ENCODE peak calls at places on chromosome 13, in four cellular contexts. G is gastrocnemius medialis, K is HCT116, J is ovary. U is an unnamed sample.

GRCh38 chr13:48292650-48293049 is 10.9 kb upstream of the RB1 start:
- DNase-seq in G (no peak), K (no peak), J (no peak), U (no peak)

GRCh38 chr13:45691667-45692066 is 10.5 kb upstream of the CBY2 start:
- DNase-seq in G (no peak), K (no peak), J (no peak), U (no peak)

GRCh38 chr13:25109341-25109740 is 13.4 kb downstream of the PABPC3 start:
- DNase-seq in G (no peak), K (no peak), J (no peak), U (no peak)

GRCh38 chr13:59112375-59112774 is 1051.4 kb downstream of the DIAPH3 start:
- DNase-seq in G (peak; percentile 19), K (no peak), J (no peak), U (peak; percentile 11)

GRCh38 chr13:27088619-27089018 is 83.0 kb downstream of the USP12 start:
- DNase-seq in G (no peak), K (no peak), J (no peak), U (no peak)

GRCh38 chr13:62767473-62767872 is 1351.8 kb upstream of the PCDH20 start:
- DNase-seq in G (no peak), K (no peak), J (no peak), U (no peak)

GRCh38 chr13:97502691-97503090 is 68.7 kb downstream of the RAP2A start:
- DNase-seq in G (no peak), K (no peak), J (no peak), U (no peak)

GRCh38 chr13:51025245-51025872 is 85.7 kb downstream of the C13orf42 start:
- DNase-seq in G (no peak), K (no peak), J (no peak), U (no peak)

GRCh38 chr13:98941536-98941935 is 36.3 kb downstream of the DOCK9 start:
- DNase-seq in G (no peak), K (no peak), J (no peak), U (no peak)

GRCh38 chr13:80783926-80784325 is 443.0 kb upstream of the SPRY2 start:
- DNase-seq in G (no peak), K (no peak), J (no peak), U (no peak)

GRCh38 chr13:75666646-75667351 is 30.7 kb downstream of the LMO7 start:
- DNase-seq in G (peak; percentile 61), K (no peak), J (no peak), U (no peak)

GRCh38 chr13:95741584-95742563 is 64.9 kb downstream of the DNAJC3 start:
- DNase-seq in G (no peak), K (no peak), J (no peak), U (no peak)

GRCh38 chr13:99383511-99383921 is 76.3 kb upstream of the GPR183 start:
- DNase-seq in G (no peak), K (no peak), J (no peak), U (no peak)

GRCh38 chr13:40983269-40983668 is 35.8 kb downstream of the ELF1 start:
- DNase-seq in G (no peak), K (no peak), J (no peak), U (no peak)

GRCh38 chr13:100014621-100015020 is 33.0 kb downstream of the ZIC2 start:
- DNase-seq in G (no peak), K (no peak), J (no peak), U (no peak)

GRCh38 chr13:40910324-40911050 is 108.6 kb downstream of the ELF1 start:
- DNase-seq in G (no peak), K (no peak), J (no peak), U (no peak)

GRCh38 chr13:19984430-19985218 is 26.1 kb downstream of the ZMYM2 start:
- DNase-seq in G (no peak), K (peak; percentile 12), J (no peak), U (no peak)

GRCh38 chr13:48783181-48783630 is 129.5 kb downstream of the CYSLTR2 start:
- DNase-seq in G (peak; percentile 71), K (no peak), J (peak; percentile 54), U (peak; percentile 69)

DNA sequence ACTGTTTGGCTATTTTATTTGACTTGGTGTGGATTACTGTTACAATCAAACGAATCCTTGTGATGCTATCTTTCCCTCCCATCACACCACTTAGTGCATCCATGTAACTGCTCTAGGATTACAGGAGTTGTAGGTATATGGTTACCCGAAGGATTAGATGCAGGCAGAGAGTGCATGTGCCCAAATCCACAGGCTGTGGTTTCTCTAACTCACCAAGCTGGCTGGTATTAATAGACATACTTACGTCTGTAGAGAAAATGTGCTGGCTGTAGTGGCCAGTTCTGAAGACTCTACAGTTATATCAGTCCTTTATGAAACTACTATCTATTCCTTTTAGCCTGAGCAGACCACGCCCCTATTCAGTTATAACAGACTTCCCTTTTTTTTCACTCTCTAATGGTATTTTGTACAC is 1.1 kb upstream of the HMGB1 start:
- DNase-seq in G (no peak), K (no peak), J (no peak), U (no peak)
- TF ChIP-seq POLR2A in G (no peak), K (no peak), J (no peak), U (no peak)

GRCh38 chr13:110913322-110913721 is 1.5 kb downstream of the ANKRD10 start:
- DNase-seq in G (peak; percentile 77), K (no peak), J (no peak), U (peak; percentile 76)
- H3K4me1 ChIP-seq in G (peaks cover 57% of the 10 kb centered on the region), K (peaks cover 66% of the 10 kb centered on the region), J (peaks cover 33% of the 10 kb centered on the region), U (peaks cover 62% of the 10 kb centered on the region)

GRCh38 chr13:46797468-46798237 is 692 bp upstream of the ESD start:
- DNase-seq in G (no peak), K (no peak), J (peak; percentile 25), U (no peak)

GRCh38 chr13:46796129-46796514 is 839 bp downstream of the ESD start:
- DNase-seq in G (no peak), K (no peak), J (no peak), U (no peak)

GRCh38 chr13:46799139-46799538 is 2.2 kb upstream of the ESD start:
- DNase-seq in G (no peak), K (no peak), J (no peak), U (no peak)

GRCh38 chr13:46795321-46795720 is 1.6 kb downstream of the ESD start:
- DNase-seq in G (no peak), K (no peak), J (no peak), U (no peak)

GRCh38 chr13:46796515-46797467 is at the start of gene ESD:
- DNase-seq in G (peak; percentile 91), K (peak; percentile 85), J (peak; percentile 97), U (peak; percentile 95)
- TF ChIP-seq POLR2A in G (peak; percentile 86), K (peak; percentile 85), J (peak; percentile 81), U (peak; percentile 85)

GRCh38 chr13:42981317-42981716 is 10.7 kb downstream of the EPSTI1 start:
- DNase-seq in G (no peak), K (no peak), J (no peak), U (no peak)

GRCh38 chr13:42971670-42972355 is 20.2 kb downstream of the EPSTI1 start:
- DNase-seq in G (no peak), K (no peak), J (no peak), U (no peak)

GRCh38 chr13:42981853-42982252 is 10.2 kb downstream of the EPSTI1 start:
- DNase-seq in G (no peak), K (no peak), J (no peak), U (no peak)

GRCh38 chr13:42973581-42973980 is 18.5 kb downstream of the EPSTI1 start:
- DNase-seq in G (no peak), K (no peak), J (no peak), U (no peak)

DNA sequence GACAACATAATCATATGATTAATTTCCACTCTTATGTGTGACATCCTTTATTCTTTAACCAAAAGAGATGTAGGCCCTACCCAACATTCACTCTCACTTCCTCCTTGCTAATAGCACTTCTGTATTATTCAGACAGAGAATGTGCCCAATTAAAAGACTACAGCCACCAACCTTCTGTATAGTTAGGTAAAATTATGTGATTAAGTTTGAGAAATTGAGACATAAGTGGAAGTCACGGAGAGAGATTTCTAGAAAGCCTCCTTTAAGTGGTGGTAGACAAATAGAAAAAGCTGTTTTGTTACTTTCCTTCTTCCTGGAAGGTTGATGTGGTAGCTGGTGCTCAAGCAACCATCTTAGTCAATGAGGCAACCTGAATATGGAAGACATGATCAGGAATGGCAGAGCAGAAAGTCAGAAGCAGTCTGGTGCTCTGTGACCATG is 14.8 kb downstream of the EPSTI1 start:
- DNase-seq in G (no peak), K (no peak), J (no peak), U (no peak)
- H3K4me1 ChIP-seq in G (no peaks in the 10 kb centered on the region), K (no peaks in the 10 kb centered on the region), J (no peaks in the 10 kb centered on the region), U (peaks cover 7% of the 10 kb centered on the region)

DNA sequence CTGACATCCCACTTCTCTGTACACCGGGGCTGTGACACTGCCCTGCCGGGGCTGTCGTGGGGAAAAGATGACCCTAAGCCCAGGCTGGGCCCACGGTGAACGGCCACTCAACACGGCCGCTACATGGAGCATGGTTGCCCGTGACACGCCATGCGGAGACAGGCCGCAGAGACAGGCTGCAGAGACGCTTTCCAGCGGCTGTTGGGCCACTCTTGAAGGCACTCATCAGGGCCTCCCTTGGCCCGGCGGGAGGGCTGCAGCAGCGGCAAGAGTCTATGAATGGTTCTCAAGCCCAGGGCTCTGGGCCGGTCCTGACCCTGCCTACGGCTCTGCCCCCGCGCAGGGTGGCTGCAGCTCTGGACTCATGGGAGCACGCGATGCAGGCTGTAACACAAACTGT is 22.1 kb downstream of the ADPRHL1 start:
- DNase-seq in G (no peak), K (no peak), J (no peak), U (no peak)
- TF ChIP-seq POLR2A in G (no peak), K (no peak), J (no peak), U (no peak)

GRCh38 chr13:110417537-110417908 is 110.4 kb downstream of the COL4A2 start:
- DNase-seq in G (no peak), K (no peak), J (no peak), U (no peak)
- H3K4me1 ChIP-seq in G (peaks cover 36% of the 10 kb centered on the region), K (peaks cover 9% of the 10 kb centered on the region), J (peaks cover 8% of the 10 kb centered on the region), U (peaks cover 5% of the 10 kb centered on the region)

GRCh38 chr13:32592082-32592481 is 5.8 kb downstream of the PDS5B start:
- DNase-seq in G (no peak), K (no peak), J (no peak), U (no peak)
- TF ChIP-seq POLR2A in G (no peak), K (no peak), J (no peak), U (no peak)

GRCh38 chr13:114025432-114026127 is 51.7 kb upstream of the C13orf46 start:
- DNase-seq in G (no peak), K (no peak), J (peak; percentile 71), U (peak; percentile 60)
- H3K4me1 ChIP-seq in G (no peaks in the 10 kb centered on the region), K (no peaks in the 10 kb centered on the region), J (peaks cover 13% of the 10 kb centered on the region), U (peaks cover 22% of the 10 kb centered on the region)

U was measured in transverse colon.